ENCODE peak calls at places on chromosome 6, in eight cellular contexts. Y is ACHN, A is EH, H is NCI-H1105, P is mucosa of gallbladder, G is GM19239, J is NCI-H345, T is upper lobe of right lung. I is an unnamed sample.

GRCh38 chr6:160431231-160431630 is 83.1 kb downstream of the SLC22A3 start:
- DNase-seq in T (no peak), J (no peak), A (peak), Y (no peak), G (no peak), H (no peak), P (peak), I (no peak)

GRCh38 chr6:165060636-165061190 is 248.7 kb downstream of the C6orf118 start:
- DNase-seq in H (no peak), J (no peak), P (no peak), A (no peak), T (no peak), G (no peak), Y (no peak), I (no peak)

GRCh38 chr6:73579851-73580246 is 59.0 kb upstream of the EEF1A1 start:
- DNase-seq in Y (peak), G (no peak), P (peak), T (no peak), H (no peak), A (peak), J (no peak), I (no peak)

GRCh38 chr6:42260972-42261371 is 43.3 kb upstream of the MRPS10 start:
- DNase-seq in A (peak), T (no peak), J (peak), H (no peak), P (no peak), Y (no peak), G (peak), I (no peak)

GRCh38 chr6:152651986-152652385 is 14.8 kb upstream of the SYNE1 start:
- DNase-seq in T (no peak), P (no peak), A (peak), G (no peak), H (no peak), J (no peak), Y (no peak), I (no peak)

GRCh38 chr6:24252215-24252614 is 105.6 kb downstream of the DCDC2 start:
- DNase-seq in P (no peak), Y (no peak), A (no peak), J (no peak), G (no peak), H (no peak), T (no peak), I (no peak)

GRCh38 chr6:155264704-155265320 is 999 bp downstream of the CLDN20 start:
- DNase-seq in Y (no peak), P (no peak), H (no peak), A (peak), J (no peak), T (no peak), G (no peak), I (no peak)

GRCh38 chr6:20706293-20707165 is 172.3 kb downstream of the CDKAL1 start:
- DNase-seq in H (peak), T (no peak), J (peak), Y (peak), A (no peak), G (no peak), P (no peak), I (no peak)

GRCh38 chr6:108113557-108114519 is 39.3 kb upstream of the OSTM1 start:
- DNase-seq in A (peak), H (peak), J (peak), T (no peak), P (peak), Y (peak), G (no peak), I (no peak)

GRCh38 chr6:138986578-138986977 is 1.5 kb downstream of the REPS1 start:
- DNase-seq in Y (no peak), G (no peak), A (peak), P (no peak), J (no peak), H (no peak), T (no peak), I (no peak)

GRCh38 chr6:13916230-13916944 is 8.4 kb upstream of the RNF182 start:
- DNase-seq in G (no peak), T (no peak), J (no peak), H (no peak), Y (no peak), A (peak), P (no peak), I (no peak)

GRCh38 chr6:90194371-90194841 is 102.2 kb downstream of the BACH2 start:
- DNase-seq in H (no peak), A (peak), T (no peak), G (no peak), Y (no peak), P (no peak), J (no peak), I (no peak)

GRCh38 chr6:85163553-85163952 is 286.3 kb upstream of the NT5E start:
- DNase-seq in P (no peak), G (no peak), Y (no peak), J (no peak), H (no peak), T (no peak), A (no peak), I (no peak)

GRCh38 chr6:7051780-7052440 is 55.9 kb upstream of the RREB1 start:
- DNase-seq in T (peak), Y (peak), J (no peak), A (peak), H (peak), G (peak), P (peak), I (peak)

GRCh38 chr6:14889172-14889571 is 356.7 kb upstream of the JARID2 start:
- DNase-seq in P (no peak), G (no peak), Y (no peak), T (no peak), A (peak), J (no peak), H (no peak), I (no peak)

GRCh38 chr6:44119704-44120262 is 7.5 kb downstream of the MRPL14 start:
- DNase-seq in Y (no peak), P (no peak), H (no peak), G (no peak), J (no peak), A (no peak), T (peak), I (no peak)

GRCh38 chr6:34745277-34746103 is 11.8 kb upstream of the SNRPC start:
- DNase-seq in Y (no peak), P (peak), J (no peak), A (peak), G (no peak), T (no peak), H (no peak), I (no peak)

GRCh38 chr6:16321341-16321710 is 82.9 kb downstream of the GMPR start:
- DNase-seq in G (no peak), J (no peak), P (no peak), H (no peak), A (no peak), Y (no peak), T (no peak), I (no peak)

GRCh38 chr6:12584631-12585405 is 131.7 kb upstream of the PHACTR1 start:
- DNase-seq in T (no peak), A (no peak), J (no peak), Y (no peak), G (no peak), P (peak), H (no peak), I (no peak)

GRCh38 chr6:149856256-149856994 is 7.7 kb downstream of the LRP11 start:
- DNase-seq in A (no peak), T (no peak), G (no peak), H (no peak), Y (no peak), P (no peak), J (no peak), I (no peak)

GRCh38 chr6:116511424-116512131 is at the start of gene CALHM5:
- DNase-seq in H (no peak), T (no peak), J (no peak), Y (peak), G (no peak), A (peak), P (peak), I (no peak)

GRCh38 chr6:150354754-150355571 is 13.8 kb upstream of the IYD start:
- DNase-seq in T (no peak), A (no peak), G (no peak), Y (no peak), J (no peak), H (no peak), P (no peak), I (no peak)

GRCh38 chr6:170268216-170269129 is 22.4 kb downstream of the DLL1 start:
- DNase-seq in Y (no peak), J (no peak), G (no peak), A (no peak), P (no peak), T (no peak), H (no peak), I (no peak)

GRCh38 chr6:2063547-2063946 is 181.9 kb downstream of the GMDS start:
- DNase-seq in T (no peak), A (no peak), Y (no peak), J (peak), G (no peak), P (no peak), H (peak), I (no peak)

GRCh38 chr6:166862287-166862977 is 93.9 kb downstream of the RNASET2 start:
- DNase-seq in P (no peak), Y (no peak), G (peak), J (peak), A (peak), T (no peak), H (peak), I (peak)

GRCh38 chr6:21402368-21402767 is 191.2 kb upstream of the SOX4 start:
- DNase-seq in P (peak), J (no peak), Y (no peak), T (no peak), H (no peak), G (no peak), A (peak), I (no peak)

GRCh38 chr6:53151676-53152075 is 3.0 kb upstream of the GCM1 start:
- DNase-seq in A (peak), Y (peak), P (no peak), J (no peak), H (no peak), T (no peak), G (no peak), I (no peak)

GRCh38 chr6:122730775-122731386 is 48.6 kb upstream of the FABP7 start:
- DNase-seq in A (peak), T (no peak), P (no peak), H (peak), J (peak), G (no peak), Y (peak), I (no peak)

GRCh38 chr6:30939473-30939872 is 1.3 kb upstream of the MUCL3 start:
- DNase-seq in H (no peak), J (no peak), A (no peak), T (no peak), G (no peak), Y (no peak), P (peak), I (no peak)

GRCh38 chr6:17705428-17705777 is 1.3 kb downstream of the NUP153 start:
- DNase-seq in H (peak), Y (peak), G (no peak), T (no peak), J (peak), A (peak), P (peak), I (no peak)

GRCh38 chr6:24929255-24929654 is 6.5 kb downstream of the RIPOR2 start:
- DNase-seq in A (no peak), H (no peak), J (no peak), Y (no peak), T (no peak), P (no peak), G (no peak), I (peak)

GRCh38 chr6:27865952-27866369 is 46.2 kb downstream of the OR2B2 start:
- DNase-seq in Y (no peak), A (no peak), H (peak), J (peak), G (no peak), P (no peak), T (no peak), I (peak)

GRCh38 chr6:142926494-142927273 is 18.3 kb downstream of the HIVEP2 start:
- DNase-seq in Y (peak), P (peak), G (peak), T (peak), J (no peak), A (peak), H (peak), I (peak)

GRCh38 chr6:135266675-135267074 is 85.6 kb downstream of the MYB start:
- DNase-seq in J (peak), Y (no peak), A (no peak), T (no peak), P (no peak), H (peak), G (no peak), I (no peak)

GRCh38 chr6:141675957-141676356 is 456.8 kb upstream of the GJE1 start:
- DNase-seq in Y (peak), T (no peak), G (no peak), H (no peak), P (no peak), A (peak), J (peak), I (no peak)

I was measured in spleen.